ENCODE peak calls at places on chromosomes 6 and 20, in four cellular contexts. H is WTC11, E is HepG2, V is K562. K is an unnamed sample.

GRCh38 chr20:58471161-58471834 is 43.9 kb downstream of the APCDD1L start:
- DNase-seq in E (no peak), H (no peak), V (no peak), K (no peak)

GRCh38 chr6:2132416-2132815 is 113.0 kb downstream of the GMDS start:
- DNase-seq in V (no peak), H (no peak), E (no peak), K (no peak)

GRCh38 chr6:67683960-67684359 is 951.1 kb upstream of the ADGRB3 start:
- DNase-seq in H (no peak), V (no peak), E (no peak), K (no peak)

GRCh38 chr6:147141690-147142308 is 62.4 kb upstream of the STXBP5 start:
- DNase-seq in E (no peak), H (no peak), V (no peak), K (peak)

GRCh38 chr6:82567621-82568020 is 204.0 kb downstream of the TPBG start:
- DNase-seq in H (no peak), V (no peak), E (no peak), K (no peak)

GRCh38 chr6:125312950-125313349 is 11.2 kb upstream of the HDDC2 start:
- DNase-seq in H (no peak), E (no peak), V (no peak), K (no peak)

GRCh38 chr6:34829137-34829536 is 37.3 kb downstream of the BLTP3A start:
- DNase-seq in E (no peak), V (no peak), H (no peak), K (no peak)

GRCh38 chr20:19291818-19292132 is 79.3 kb downstream of the SLC24A3 start:
- DNase-seq in E (no peak), H (no peak), V (no peak), K (no peak)

GRCh38 chr6:136920858-136921520 is 1.1 kb upstream of the SLC35D3 start:
- DNase-seq in V (no peak), H (peak), E (no peak), K (no peak)

GRCh38 chr6:39922821-39923220 is 11.4 kb downstream of the MOCS1 start:
- DNase-seq in E (no peak), V (no peak), H (no peak), K (no peak)

GRCh38 chr20:49448917-49449316 is 33.6 kb downstream of the KCNB1 start:
- DNase-seq in E (no peak), H (peak), V (peak), K (no peak)

GRCh38 chr20:62303327-62304226 is 780 bp downstream of the ADRM1 start:
- DNase-seq in V (no peak), H (no peak), E (peak), K (no peak)

GRCh38 chr6:52389626-52390360 is 27.8 kb downstream of the PAQR8 start:
- DNase-seq in E (peak), V (peak), H (no peak), K (no peak)

GRCh38 chr20:16944753-16945152 is 196.6 kb downstream of the OTOR start:
- DNase-seq in E (no peak), V (no peak), H (no peak), K (no peak)

GRCh38 chr6:109166643-109167042 is 71.3 kb downstream of the CEP57L1 start:
- DNase-seq in H (no peak), V (no peak), E (no peak), K (no peak)

DNA sequence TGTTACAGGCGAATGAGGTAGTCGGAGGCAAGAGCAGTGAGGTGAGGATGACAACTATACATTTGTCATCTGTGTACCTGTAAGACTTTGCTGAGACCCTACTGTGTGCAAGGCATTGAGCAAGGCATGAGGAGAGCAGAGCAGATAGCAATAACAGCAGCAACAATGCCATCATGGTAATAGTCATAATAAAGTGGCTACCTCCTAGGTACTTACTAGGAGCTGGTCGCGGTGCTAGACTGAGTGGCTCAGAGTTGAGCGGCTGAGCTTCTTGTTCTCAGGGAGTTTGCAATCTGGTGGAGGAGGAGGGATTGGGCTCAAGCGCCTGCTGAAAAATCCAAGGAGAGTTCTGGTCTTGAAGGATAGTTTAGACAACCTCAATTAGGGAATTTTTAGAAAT is 25.2 kb upstream of the CCDC167 start:
- DNase-seq in V (no peak), E (no peak), H (no peak), K (no peak)
- TF ChIP-seq NR3C1 in V (no peak), E (no peak), H (no peak), K (no peak)

GRCh38 chr20:43590036-43590391 is 723 bp upstream of the IFT52 start:
- DNase-seq in H (peak), E (peak), V (no peak), K (peak)
- TF ChIP-seq NR3C1 in H (no peak), E (no peak), V (no peak), K (no peak)

GRCh38 chr6:111997863-111998191 is 56.1 kb upstream of the CCN6 start:
- DNase-seq in H (peak), V (no peak), E (no peak), K (no peak)
- TF ChIP-seq NR3C1 in H (no peak), V (no peak), E (no peak), K (no peak)

GRCh38 chr6:3751019-3751729 is at the start of gene PXDC1:
- DNase-seq in E (no peak), H (peak), V (no peak), K (no peak)

GRCh38 chr6:3752538-3753227 is 1.2 kb upstream of the PXDC1 start:
- DNase-seq in E (no peak), V (no peak), H (no peak), K (no peak)

GRCh38 chr6:3755637-3756515 is 4.4 kb upstream of the PXDC1 start:
- DNase-seq in V (no peak), H (no peak), E (no peak), K (no peak)

GRCh38 chr6:3751730-3752537 is 421 bp upstream of the PXDC1 start:
- DNase-seq in H (peak), V (peak), E (peak), K (peak)

GRCh38 chr6:3753228-3753795 is 1.8 kb upstream of the PXDC1 start:
- DNase-seq in E (no peak), V (no peak), H (no peak), K (no peak)
- TF ChIP-seq NR3C1 in E (no peak), V (no peak), H (no peak), K (no peak)

DNA sequence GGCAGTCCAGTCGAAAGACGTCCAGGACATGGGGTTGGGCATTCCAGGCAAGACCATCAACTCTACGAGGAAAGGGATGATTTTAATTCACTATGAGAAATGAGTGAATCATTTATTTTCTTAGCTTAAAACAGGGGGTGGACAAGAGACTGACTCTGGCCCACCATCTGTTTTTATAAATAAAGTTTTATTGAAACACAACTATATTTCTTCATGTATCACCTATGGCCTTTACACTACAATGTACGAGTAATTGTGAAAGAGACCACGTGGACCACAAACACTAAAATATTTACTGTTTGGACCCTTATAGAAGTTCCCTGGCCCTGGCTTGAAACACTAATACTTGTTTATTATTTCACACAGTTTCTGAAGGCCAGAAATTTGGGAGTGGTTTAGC is 15.6 kb upstream of the RSPO4 start:
- DNase-seq in H (no peak), E (no peak), V (no peak), K (no peak)
- TF ChIP-seq NR3C1 in H (no peak), E (no peak), V (no peak), K (no peak)

DNA sequence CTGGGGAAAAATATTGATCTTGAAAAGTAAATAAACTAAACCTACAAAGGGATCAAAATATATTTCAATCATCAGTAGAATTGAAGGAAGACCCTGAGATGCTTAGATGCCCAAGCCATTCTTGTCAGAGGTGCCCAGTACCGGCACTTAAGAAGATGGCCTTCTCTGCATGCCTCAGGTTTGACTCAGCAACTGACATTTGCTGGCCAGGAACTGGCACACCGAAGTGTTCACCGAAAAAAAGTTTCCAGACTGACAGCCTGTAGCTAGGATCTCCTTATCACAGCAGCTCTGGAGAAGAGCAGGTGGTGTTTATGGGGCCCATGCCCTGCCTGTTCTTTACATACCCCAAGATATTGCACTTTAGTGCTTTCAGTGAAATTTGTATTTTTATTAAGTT is 203.2 kb downstream of the MOXD1 start:
- DNase-seq in E (no peak), H (no peak), V (no peak), K (no peak)
- TF ChIP-seq NR3C1 in E (no peak), H (no peak), V (no peak), K (no peak)

GRCh38 chr6:27478141-27478705 is 5.3 kb upstream of the ZNF184 start:
- DNase-seq in E (no peak), V (no peak), H (no peak), K (no peak)
- TF ChIP-seq NR3C1 in E (no peak), V (no peak), H (no peak), K (no peak)